ENCODE peak calls at places on chromosomes 2 and 18, in eight cellular contexts. One of them, this sample, is unnamed.

GRCh38 chr2:83900859-83901258 is 558.2 kb downstream of the SUCLG1 start:
- DNase-seq in transverse colon: no peak
- DNase-seq in HepG2: no peak
- DNase-seq in sigmoid colon: no peak
- DNase-seq in A549: peak
- DNase-seq in ovary: no peak
- DNase-seq in tibial nerve: no peak
- DNase-seq in K562: no peak
- DNase-seq in this sample: no peak

GRCh38 chr2:9318461-9319337 is 104.6 kb downstream of the ITGB1BP1 start:
- DNase-seq in ovary: peak
- DNase-seq in transverse colon: peak
- DNase-seq in A549: no peak
- DNase-seq in K562: no peak
- DNase-seq in sigmoid colon: peak
- DNase-seq in tibial nerve: peak
- DNase-seq in HepG2: no peak
- DNase-seq in this sample: peak

GRCh38 chr2:6866239-6866745 is 585 bp upstream of the CMPK2 start:
- DNase-seq in ovary: peak
- DNase-seq in A549: peak
- DNase-seq in tibial nerve: no peak
- DNase-seq in HepG2: peak
- DNase-seq in K562: peak
- DNase-seq in transverse colon: peak
- DNase-seq in sigmoid colon: peak
- DNase-seq in this sample: peak

GRCh38 chr2:20351555-20352229 is 1.0 kb upstream of the PUM2 start:
- DNase-seq in A549: peak
- DNase-seq in tibial nerve: no peak
- DNase-seq in HepG2: peak
- DNase-seq in transverse colon: no peak
- DNase-seq in ovary: no peak
- DNase-seq in K562: no peak
- DNase-seq in sigmoid colon: no peak
- DNase-seq in this sample: peak

GRCh38 chr2:67309281-67309680 is 87.9 kb upstream of the ETAA1 start:
- DNase-seq in HepG2: peak
- DNase-seq in tibial nerve: no peak
- DNase-seq in ovary: no peak
- DNase-seq in A549: peak
- DNase-seq in transverse colon: no peak
- DNase-seq in K562: no peak
- DNase-seq in sigmoid colon: no peak
- DNase-seq in this sample: no peak

GRCh38 chr2:217160103-217160502 is 300.2 kb upstream of the TNP1 start:
- DNase-seq in tibial nerve: no peak
- DNase-seq in transverse colon: no peak
- DNase-seq in K562: no peak
- DNase-seq in A549: peak
- DNase-seq in ovary: no peak
- DNase-seq in sigmoid colon: no peak
- DNase-seq in HepG2: no peak
- DNase-seq in this sample: no peak

GRCh38 chr2:148667114-148667513 is 22.6 kb downstream of the EPC2 start:
- DNase-seq in K562: no peak
- DNase-seq in transverse colon: no peak
- DNase-seq in ovary: no peak
- DNase-seq in HepG2: no peak
- DNase-seq in A549: no peak
- DNase-seq in sigmoid colon: no peak
- DNase-seq in tibial nerve: no peak
- DNase-seq in this sample: no peak

GRCh38 chr18:65751145-65752085 is 603 bp downstream of the CDH7 start:
- DNase-seq in K562: no peak
- DNase-seq in tibial nerve: no peak
- DNase-seq in transverse colon: no peak
- DNase-seq in sigmoid colon: no peak
- DNase-seq in HepG2: no peak
- DNase-seq in A549: no peak
- DNase-seq in ovary: no peak
- DNase-seq in this sample: no peak

GRCh38 chr2:188196343-188197008 is 95.2 kb upstream of the GULP1 start:
- DNase-seq in A549: no peak
- DNase-seq in K562: no peak
- DNase-seq in tibial nerve: no peak
- DNase-seq in HepG2: no peak
- DNase-seq in sigmoid colon: no peak
- DNase-seq in transverse colon: no peak
- DNase-seq in ovary: no peak
- DNase-seq in this sample: no peak

GRCh38 chr2:64114063-64114911 is 29.9 kb downstream of the PELI1 start:
- DNase-seq in tibial nerve: no peak
- DNase-seq in HepG2: no peak
- DNase-seq in sigmoid colon: no peak
- DNase-seq in ovary: no peak
- DNase-seq in K562: no peak
- DNase-seq in A549: no peak
- DNase-seq in transverse colon: no peak
- DNase-seq in this sample: no peak

GRCh38 chr2:219254590-219255219 is 987 bp upstream of the TUBA4A start:
- DNase-seq in ovary: no peak
- DNase-seq in K562: no peak
- DNase-seq in transverse colon: no peak
- DNase-seq in sigmoid colon: no peak
- DNase-seq in HepG2: no peak
- DNase-seq in A549: no peak
- DNase-seq in tibial nerve: no peak
- DNase-seq in this sample: no peak

GRCh38 chr2:189782221-189782671 is 1.9 kb downstream of the ORMDL1 start:
- DNase-seq in sigmoid colon: no peak
- DNase-seq in A549: no peak
- DNase-seq in tibial nerve: no peak
- DNase-seq in HepG2: peak
- DNase-seq in transverse colon: no peak
- DNase-seq in K562: no peak
- DNase-seq in ovary: no peak
- DNase-seq in this sample: no peak

GRCh38 chr2:24049485-24050021 is at the start of gene FKBP1B:
- DNase-seq in tibial nerve: peak
- DNase-seq in sigmoid colon: peak
- DNase-seq in ovary: peak
- DNase-seq in A549: peak
- DNase-seq in K562: peak
- DNase-seq in HepG2: peak
- DNase-seq in transverse colon: peak
- DNase-seq in this sample: peak

GRCh38 chr18:10852610-10853303 is 296.6 kb downstream of the PIEZO2 start:
- DNase-seq in A549: no peak
- DNase-seq in K562: no peak
- DNase-seq in transverse colon: no peak
- DNase-seq in tibial nerve: no peak
- DNase-seq in HepG2: no peak
- DNase-seq in sigmoid colon: no peak
- DNase-seq in ovary: no peak
- DNase-seq in this sample: no peak

GRCh38 chr2:118865106-118865505 is 17.7 kb upstream of the EN1 start:
- DNase-seq in A549: peak
- DNase-seq in tibial nerve: no peak
- DNase-seq in transverse colon: no peak
- DNase-seq in ovary: no peak
- DNase-seq in sigmoid colon: no peak
- DNase-seq in K562: peak
- DNase-seq in HepG2: peak
- DNase-seq in this sample: no peak

GRCh38 chr18:73007195-73007934 is 139.6 kb upstream of the NETO1 start:
- DNase-seq in transverse colon: no peak
- DNase-seq in HepG2: no peak
- DNase-seq in ovary: no peak
- DNase-seq in A549: no peak
- DNase-seq in tibial nerve: no peak
- DNase-seq in K562: no peak
- DNase-seq in sigmoid colon: no peak
- DNase-seq in this sample: no peak

GRCh38 chr18:48020337-48021250 is 90.1 kb upstream of the SMAD2 start:
- DNase-seq in ovary: no peak
- DNase-seq in tibial nerve: no peak
- DNase-seq in HepG2: no peak
- DNase-seq in K562: no peak
- DNase-seq in sigmoid colon: no peak
- DNase-seq in A549: no peak
- DNase-seq in transverse colon: no peak
- DNase-seq in this sample: no peak

GRCh38 chr2:109448946-109449788 is 164.6 kb downstream of the SEPTIN10 start:
- DNase-seq in K562: no peak
- DNase-seq in A549: peak
- DNase-seq in ovary: no peak
- DNase-seq in sigmoid colon: peak
- DNase-seq in HepG2: no peak
- DNase-seq in transverse colon: peak
- DNase-seq in tibial nerve: no peak
- DNase-seq in this sample: peak

GRCh38 chr2:109447251-109447661 is 166.5 kb downstream of the SEPTIN10 start:
- DNase-seq in transverse colon: no peak
- DNase-seq in K562: no peak
- DNase-seq in tibial nerve: no peak
- DNase-seq in A549: no peak
- DNase-seq in sigmoid colon: peak
- DNase-seq in ovary: no peak
- DNase-seq in HepG2: no peak
- DNase-seq in this sample: no peak

GRCh38 chr2:109444916-109445315 is 168.8 kb downstream of the SEPTIN10 start:
- DNase-seq in sigmoid colon: no peak
- DNase-seq in A549: no peak
- DNase-seq in HepG2: no peak
- DNase-seq in K562: no peak
- DNase-seq in transverse colon: no peak
- DNase-seq in ovary: no peak
- DNase-seq in tibial nerve: no peak
- DNase-seq in this sample: no peak

GRCh38 chr2:109446531-109447131 is 167.1 kb downstream of the SEPTIN10 start:
- DNase-seq in A549: no peak
- DNase-seq in transverse colon: no peak
- DNase-seq in HepG2: no peak
- DNase-seq in ovary: no peak
- DNase-seq in sigmoid colon: peak
- DNase-seq in tibial nerve: no peak
- DNase-seq in K562: no peak
- DNase-seq in this sample: no peak

DNA sequence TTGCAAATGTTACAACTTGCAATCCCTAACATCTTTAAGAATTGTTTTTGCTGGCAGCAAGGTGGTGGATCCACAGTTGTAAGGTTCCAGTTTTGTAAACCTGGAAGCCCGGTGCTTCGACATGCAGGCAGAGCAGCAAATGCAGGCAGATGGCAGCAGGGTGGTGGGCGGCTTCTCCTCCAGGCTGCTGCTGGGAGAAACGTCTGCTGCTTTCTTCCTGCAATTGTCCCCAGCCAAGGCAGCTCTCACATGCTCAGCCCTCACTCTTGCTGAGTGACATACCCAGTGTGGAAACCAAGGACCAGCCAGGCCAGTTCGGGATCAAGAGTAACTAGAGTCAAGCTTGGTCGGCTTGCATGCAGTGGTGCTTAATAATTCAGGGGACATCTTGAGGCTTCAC is 166.0 kb downstream of the SEPTIN10 start:
- DNase-seq in tibial nerve: no peak
- DNase-seq in transverse colon: no peak
- DNase-seq in sigmoid colon: peak
- DNase-seq in HepG2: no peak
- DNase-seq in ovary: no peak
- DNase-seq in A549: no peak
- DNase-seq in K562: no peak
- DNase-seq in this sample: no peak
- TF ChIP-seq EP300 in tibial nerve: no peak
- TF ChIP-seq EP300 in transverse colon: no peak
- TF ChIP-seq EP300 in sigmoid colon: no peak
- TF ChIP-seq EP300 in HepG2: no peak
- TF ChIP-seq EP300 in ovary: no peak
- TF ChIP-seq EP300 in A549: no peak
- TF ChIP-seq EP300 in K562: no peak
- TF ChIP-seq EP300 in this sample: no peak

GRCh38 chr18:31498450-31499156 is 626 bp downstream of the DSG2 start:
- DNase-seq in transverse colon: peak
- DNase-seq in sigmoid colon: no peak
- DNase-seq in HepG2: no peak
- DNase-seq in ovary: peak
- DNase-seq in K562: peak
- DNase-seq in A549: no peak
- DNase-seq in tibial nerve: no peak
- DNase-seq in this sample: no peak
- H3K27ac ChIP-seq in transverse colon: peak
- H3K27ac ChIP-seq in sigmoid colon: peak
- H3K27ac ChIP-seq in HepG2: peak
- H3K27ac ChIP-seq in ovary: peak
- H3K27ac ChIP-seq in K562: peak
- H3K27ac ChIP-seq in A549: peak
- H3K27ac ChIP-seq in tibial nerve: peak
- H3K27ac ChIP-seq in this sample: peak

GRCh38 chr2:168757223-168757622 is 45.2 kb upstream of the NOSTRIN start:
- DNase-seq in K562: peak
- DNase-seq in tibial nerve: no peak
- DNase-seq in HepG2: no peak
- DNase-seq in ovary: no peak
- DNase-seq in transverse colon: no peak
- DNase-seq in sigmoid colon: no peak
- DNase-seq in A549: no peak
- DNase-seq in this sample: no peak

GRCh38 chr2:168753765-168754334 is 48.6 kb upstream of the NOSTRIN start:
- DNase-seq in tibial nerve: no peak
- DNase-seq in ovary: no peak
- DNase-seq in sigmoid colon: no peak
- DNase-seq in transverse colon: no peak
- DNase-seq in HepG2: no peak
- DNase-seq in A549: no peak
- DNase-seq in K562: peak
- DNase-seq in this sample: no peak

GRCh38 chr2:168758970-168759820 is 43.2 kb upstream of the NOSTRIN start:
- DNase-seq in tibial nerve: peak
- DNase-seq in ovary: no peak
- DNase-seq in HepG2: peak
- DNase-seq in A549: peak
- DNase-seq in transverse colon: no peak
- DNase-seq in K562: peak
- DNase-seq in sigmoid colon: no peak
- DNase-seq in this sample: no peak
- TF ChIP-seq EP300 in tibial nerve: no peak
- TF ChIP-seq EP300 in ovary: no peak
- TF ChIP-seq EP300 in HepG2: no peak
- TF ChIP-seq EP300 in A549: no peak
- TF ChIP-seq EP300 in transverse colon: no peak
- TF ChIP-seq EP300 in K562: no peak
- TF ChIP-seq EP300 in sigmoid colon: no peak
- TF ChIP-seq EP300 in this sample: no peak

DNA sequence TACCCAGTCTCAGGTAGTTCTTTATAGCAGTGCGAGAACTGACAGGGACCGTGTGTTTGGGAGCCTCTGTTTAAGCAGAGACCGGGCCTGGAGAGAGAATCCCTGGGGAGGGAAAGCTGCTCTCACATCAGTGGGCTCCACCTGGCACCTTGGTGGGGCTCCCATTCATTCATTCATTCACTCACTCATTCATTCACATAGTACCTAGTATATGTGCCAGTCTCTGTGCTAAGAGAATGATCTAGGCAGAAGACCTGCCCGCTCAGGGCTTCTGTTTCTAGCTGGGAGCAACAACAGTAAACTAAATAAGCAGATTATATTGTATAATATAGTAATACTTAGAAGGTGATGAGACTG is 17.8 kb downstream of the HPCAL1 start:
- DNase-seq in tibial nerve: no peak
- DNase-seq in ovary: no peak
- DNase-seq in HepG2: no peak
- DNase-seq in sigmoid colon: no peak
- DNase-seq in K562: no peak
- DNase-seq in transverse colon: no peak
- DNase-seq in A549: no peak
- DNase-seq in this sample: no peak
- H3K27ac ChIP-seq in tibial nerve: no peak
- H3K27ac ChIP-seq in ovary: no peak
- H3K27ac ChIP-seq in HepG2: no peak
- H3K27ac ChIP-seq in sigmoid colon: no peak
- H3K27ac ChIP-seq in K562: no peak
- H3K27ac ChIP-seq in transverse colon: no peak
- H3K27ac ChIP-seq in A549: no peak
- H3K27ac ChIP-seq in this sample: no peak

This sample was measured in stomach.